ENCODE peak calls at places on chromosomes 6 and 20, in six cellular contexts. M is left colon; L is naive B cell; K is B cell; N is psoas muscle; W is naive thymus-derived CD8-positive, alpha-beta T cell. O is an unnamed sample.

GRCh38 chr6:149852180-149852579 is 12.0 kb downstream of the LRP11 start:
- DNase-seq in M (no peak), L (peak; percentile 60), K (peak; percentile 58), N (no peak), W (no peak), O (peak; percentile 86)

GRCh38 chr6:72631480-72631879 is 9.6 kb downstream of the KCNQ5 start:
- DNase-seq in M (no peak), L (no peak), K (no peak), N (no peak), W (no peak), O (no peak)

GRCh38 chr6:94623586-94623985 is 953.7 kb upstream of the MANEA start:
- DNase-seq in M (no peak), L (no peak), K (no peak), N (no peak), W (no peak), O (no peak)

GRCh38 chr6:116945809-116946208 is 68.8 kb downstream of the RFX6 start:
- DNase-seq in M (no peak), L (no peak), K (no peak), N (no peak), W (no peak), O (peak; percentile 8)

GRCh38 chr6:17417817-17418216 is 24.4 kb downstream of the CAP2 start:
- DNase-seq in M (no peak), L (no peak), K (no peak), N (no peak), W (no peak), O (peak; percentile 23)

GRCh38 chr20:45427236-45428149 is 11.6 kb downstream of the PIGT start:
- DNase-seq in M (peak; percentile 69), L (no peak), K (no peak), N (no peak), W (no peak), O (no peak)

GRCh38 chr6:7720346-7720745 is 5.6 kb upstream of the BMP6 start:
- DNase-seq in M (no peak), L (no peak), K (no peak), N (no peak), W (no peak), O (no peak)

GRCh38 chr20:63735859-63736718 is at the start of gene LIME1:
- DNase-seq in M (peak; percentile 84), L (peak; percentile 63), K (peak; percentile 63), N (no peak), W (peak; percentile 71), O (no peak)

GRCh38 chr20:40431611-40432010 is 257.4 kb downstream of the MAFB start:
- DNase-seq in M (no peak), L (no peak), K (no peak), N (no peak), W (no peak), O (peak; percentile 19)

GRCh38 chr6:170068496-170068895 is 222.4 kb downstream of the DLL1 start:
- DNase-seq in M (peak; percentile 1), L (no peak), K (peak; percentile 21), N (no peak), W (no peak), O (no peak)

GRCh38 chr20:25278636-25279361 is 30.9 kb downstream of the PYGB start:
- DNase-seq in M (peak; percentile 4), L (no peak), K (no peak), N (peak; percentile 9), W (no peak), O (no peak)

GRCh38 chr6:83488861-83489260 is 23.5 kb upstream of the PRSS35 start:
- DNase-seq in M (no peak), L (no peak), K (no peak), N (no peak), W (no peak), O (no peak)

GRCh38 chr20:51185277-51185676 is 162.4 kb upstream of the KCNG1 start:
- DNase-seq in M (no peak), L (no peak), K (no peak), N (no peak), W (no peak), O (no peak)

GRCh38 chr6:143745160-143746133 is 67.7 kb downstream of the PHACTR2 start:
- DNase-seq in M (peak; percentile 34), L (no peak), K (no peak), N (no peak), W (no peak), O (peak; percentile 68)

GRCh38 chr6:118652051-118652699 is 784 bp upstream of the CEP85L start:
- DNase-seq in M (no peak), L (no peak), K (no peak), N (no peak), W (no peak), O (no peak)

GRCh38 chr6:4930025-4930692 is 73.7 kb downstream of the RPP40 start:
- DNase-seq in M (no peak), L (no peak), K (no peak), N (no peak), W (no peak), O (no peak)

GRCh38 chr6:42078391-42078790 is 28.1 kb downstream of the TAF8 start:
- DNase-seq in M (no peak), L (no peak), K (no peak), N (no peak), W (no peak), O (no peak)

GRCh38 chr20:51749674-51750036 is 18.5 kb downstream of the ATP9A start:
- DNase-seq in M (no peak), L (no peak), K (no peak), N (no peak), W (no peak), O (no peak)

GRCh38 chr6:129936329-129937165 is 75.4 kb upstream of the TMEM244 start:
- DNase-seq in M (peak; percentile 56), L (peak; percentile 28), K (peak; percentile 61), N (no peak), W (peak; percentile 15), O (peak; percentile 59)

GRCh38 chr6:114541794-114542193 is 199.0 kb upstream of the HS3ST5 start:
- DNase-seq in M (no peak), L (no peak), K (no peak), N (no peak), W (no peak), O (no peak)

GRCh38 chr6:31963921-31964320 is 4.9 kb downstream of the SKIC2 start:
- DNase-seq in M (no peak), L (no peak), K (no peak), N (no peak), W (no peak), O (no peak)

GRCh38 chr20:57618091-57618765 is 2.0 kb downstream of the ZBP1 start:
- DNase-seq in M (peak; percentile 75), L (peak; percentile 36), K (peak; percentile 44), N (no peak), W (no peak), O (no peak)

GRCh38 chr6:42250509-42250908 is 32.8 kb upstream of the MRPS10 start:
- DNase-seq in M (no peak), L (no peak), K (no peak), N (no peak), W (no peak), O (no peak)